ENCODE peak calls at places on chromosomes 3 and 15, in seven cellular contexts. N is IMR-90; V is stomach; S is heart right ventricle; B is HFF-Myc; Y is SW 1271; A is Jurkat, Clone E6-1. R is an unnamed sample.

GRCh38 chr3:188918086-188918485 is 253.7 kb upstream of the TPRG1 start:
- DNase-seq in Y (no peak), V (no peak), A (no peak), N (peak), B (no peak), S (no peak), R (no peak)

GRCh38 chr15:58038426-58039106 is 26.9 kb downstream of the ALDH1A2 start:
- DNase-seq in A (no peak), V (peak), Y (no peak), B (peak), S (no peak), N (no peak), R (no peak)

GRCh38 chr3:17801131-17801530 is 58.7 kb upstream of the TBC1D5 start:
- DNase-seq in A (no peak), Y (no peak), N (no peak), S (no peak), V (no peak), B (no peak), R (no peak)

GRCh38 chr3:112512320-112512719 is 13.0 kb upstream of the BTLA start:
- DNase-seq in B (no peak), N (no peak), Y (no peak), S (no peak), V (no peak), A (no peak), R (no peak)

GRCh38 chr3:162161595-162161994 is 665.0 kb downstream of the OTOL1 start:
- DNase-seq in A (no peak), B (no peak), N (no peak), V (no peak), Y (no peak), S (no peak), R (no peak)

GRCh38 chr3:158381274-158381868 is 189.6 kb upstream of the MLF1 start:
- DNase-seq in V (no peak), B (peak), S (no peak), N (peak), A (no peak), Y (no peak), R (no peak)

GRCh38 chr3:129195731-129196256 is 12.1 kb upstream of the CNBP start:
- DNase-seq in N (peak), A (no peak), B (peak), Y (peak), V (no peak), S (peak), R (peak)

GRCh38 chr3:194328080-194328571 is 23.0 kb downstream of the CPN2 start:
- DNase-seq in Y (no peak), B (no peak), S (no peak), V (no peak), A (no peak), N (peak), R (no peak)

GRCh38 chr15:81027200-81027599 is 26.5 kb downstream of the TLNRD1 start:
- DNase-seq in S (no peak), Y (no peak), V (no peak), B (no peak), N (peak), A (no peak), R (no peak)

GRCh38 chr3:168249048-168249538 is 153.4 kb upstream of the GOLIM4 start:
- DNase-seq in Y (peak), S (no peak), V (no peak), N (peak), B (no peak), A (no peak), R (peak)

GRCh38 chr3:58005662-58006061 is 2.6 kb upstream of the FLNB start:
- DNase-seq in B (no peak), A (no peak), S (no peak), V (no peak), Y (no peak), N (peak), R (no peak)

GRCh38 chr3:136193273-136194043 is 2.7 kb downstream of the MSL2 start:
- DNase-seq in B (no peak), V (no peak), S (no peak), Y (no peak), A (no peak), N (no peak), R (no peak)

GRCh38 chr15:98597666-98598065 is 50.7 kb upstream of the IGF1R start:
- DNase-seq in S (no peak), N (no peak), Y (no peak), V (no peak), A (no peak), B (no peak), R (no peak)

GRCh38 chr3:50604110-50604621 is 7.4 kb downstream of the CISH start:
- DNase-seq in A (no peak), S (no peak), Y (no peak), N (no peak), V (no peak), B (no peak), R (no peak)

GRCh38 chr3:173583496-173583895 is 186.0 kb downstream of the NLGN1 start:
- DNase-seq in V (no peak), Y (no peak), B (no peak), N (no peak), S (no peak), A (no peak), R (no peak)

GRCh38 chr3:158668506-158668905 is 3.9 kb downstream of the LXN start:
- DNase-seq in Y (no peak), V (no peak), N (peak), S (no peak), B (no peak), A (no peak), R (no peak)

GRCh38 chr3:67118122-67118521 is 120.0 kb downstream of the KBTBD8 start:
- DNase-seq in Y (no peak), N (no peak), B (no peak), A (no peak), S (no peak), V (no peak), R (no peak)

GRCh38 chr3:112413722-112414121 is 80.8 kb downstream of the CD200 start:
- DNase-seq in S (no peak), Y (no peak), N (no peak), A (no peak), V (no peak), B (no peak), R (no peak)

GRCh38 chr15:59401810-59402569 is 29.3 kb upstream of the MYO1E start:
- DNase-seq in A (no peak), N (no peak), B (no peak), V (no peak), S (no peak), Y (no peak), R (no peak)

GRCh38 chr3:72494076-72495000 is 353.9 kb downstream of the SHQ1 start:
- DNase-seq in B (no peak), N (peak), S (no peak), Y (no peak), A (no peak), V (no peak), R (no peak)

GRCh38 chr15:46723308-46723707 is 994.0 kb upstream of the SEMA6D start:
- DNase-seq in A (no peak), B (no peak), S (no peak), Y (no peak), V (no peak), N (no peak), R (no peak)

GRCh38 chr15:33068007-33068441 is 126.5 kb downstream of the FMN1 start:
- DNase-seq in A (no peak), V (peak), N (no peak), S (peak), Y (peak), B (peak), R (no peak)

GRCh38 chr15:25936004-25936403 is 72.9 kb upstream of the ATP10A start:
- DNase-seq in V (no peak), S (no peak), N (peak), B (no peak), Y (no peak), A (no peak), R (no peak)

GRCh38 chr3:161333696-161334095 is 37.6 kb downstream of the SPTSSB start:
- DNase-seq in Y (no peak), V (no peak), A (no peak), B (no peak), N (no peak), S (no peak), R (no peak)

GRCh38 chr3:32460031-32460749 is 42.5 kb downstream of the CMTM6 start:
- DNase-seq in A (peak), N (no peak), V (no peak), Y (no peak), S (no peak), B (no peak), R (peak)

GRCh38 chr15:100715571-100716455 is 113.4 kb downstream of the ASB7 start:
- DNase-seq in Y (no peak), N (no peak), V (no peak), S (no peak), A (no peak), B (no peak), R (no peak)

GRCh38 chr15:29903785-29904464 is 81.7 kb upstream of the TJP1 start:
- DNase-seq in S (no peak), B (no peak), A (no peak), V (no peak), Y (no peak), N (no peak), R (no peak)

R was measured in NCI-H2227 treated with DMSO at 0.1 percent for 48 hours.